ENCODE peak calls at places on chromosomes 6 and 20, in seven cellular contexts. M, A, W, K, F, N and J are unnamed samples.

GRCh38 chr20:53899351-53900167 is 170.8 kb downstream of the BCAS1 start:
- DNase-seq in N (peak), A (peak), F (peak), W (no peak), M (peak), K (peak), J (peak)

GRCh38 chr20:58553841-58554240 is 38.6 kb upstream of the APCDD1L start:
- DNase-seq in K (peak), W (no peak), N (no peak), F (no peak), A (no peak), M (peak), J (no peak)

GRCh38 chr20:12660918-12661317 is 347.9 kb upstream of the SPTLC3 start:
- DNase-seq in M (no peak), N (peak), K (no peak), F (no peak), W (no peak), A (no peak), J (no peak)

GRCh38 chr6:128597956-128598355 is 77.6 kb upstream of the PTPRK start:
- DNase-seq in N (no peak), M (peak), A (no peak), F (no peak), K (no peak), W (no peak), J (no peak)

GRCh38 chr6:90537027-90537426 is 49.8 kb downstream of the MAP3K7 start:
- DNase-seq in W (no peak), K (peak), F (no peak), N (no peak), A (no peak), M (peak), J (no peak)

GRCh38 chr20:56187791-56188190 is 60.7 kb upstream of the MC3R start:
- DNase-seq in K (no peak), A (no peak), M (no peak), W (no peak), N (peak), F (no peak), J (no peak)

GRCh38 chr6:11126876-11127275 is 15.4 kb upstream of the ERVFRD-1 start:
- DNase-seq in A (no peak), W (no peak), N (no peak), K (no peak), M (peak), F (no peak), J (no peak)

GRCh38 chr6:41200296-41200900 is 551 bp downstream of the TREML2 start:
- DNase-seq in N (no peak), W (peak), K (no peak), A (peak), F (peak), M (no peak), J (peak)

GRCh38 chr20:21102252-21102609 is 3.9 kb downstream of the LINC00237 start:
- DNase-seq in N (peak), F (no peak), M (no peak), A (peak), W (no peak), K (no peak), J (no peak)

GRCh38 chr6:31660224-31660997 is at the start of gene C6orf47:
- DNase-seq in W (peak), A (peak), F (peak), M (peak), K (peak), N (peak), J (peak)

GRCh38 chr6:23106951-23107350 is 537.6 kb downstream of the HDGFL1 start:
- DNase-seq in N (no peak), K (peak), W (no peak), M (peak), A (no peak), F (no peak), J (no peak)

GRCh38 chr6:92810913-92811312 is 608.4 kb downstream of the EPHA7 start:
- DNase-seq in K (no peak), W (no peak), F (peak), A (peak), M (peak), N (peak), J (no peak)
- TF ChIP-seq CTCF in K (peak), W (peak), F (peak), A (peak), M (peak), N (peak), J (no peak)

GRCh38 chr20:34302723-34303528 is at the start of gene AHCY:
- DNase-seq in W (peak), M (peak), K (peak), A (peak), F (peak), N (peak), J (peak)
- TF ChIP-seq CTCF in W (no peak), M (no peak), K (no peak), A (no peak), F (peak), N (no peak), J (peak)

GRCh38 chr6:398558-399078 is 7.1 kb downstream of the IRF4 start:
- DNase-seq in N (no peak), W (no peak), M (no peak), F (no peak), A (peak), K (no peak), J (no peak)

GRCh38 chr6:401994-402640 is 10.6 kb downstream of the IRF4 start:
- DNase-seq in K (no peak), N (no peak), M (no peak), W (peak), A (peak), F (no peak), J (no peak)

GRCh38 chr6:399785-400517 is 8.4 kb downstream of the IRF4 start:
- DNase-seq in F (no peak), M (no peak), K (no peak), N (no peak), A (peak), W (no peak), J (no peak)

GRCh38 chr6:401239-401993 is 9.9 kb downstream of the IRF4 start:
- DNase-seq in N (no peak), M (no peak), F (no peak), A (peak), K (no peak), W (no peak), J (no peak)

DNA sequence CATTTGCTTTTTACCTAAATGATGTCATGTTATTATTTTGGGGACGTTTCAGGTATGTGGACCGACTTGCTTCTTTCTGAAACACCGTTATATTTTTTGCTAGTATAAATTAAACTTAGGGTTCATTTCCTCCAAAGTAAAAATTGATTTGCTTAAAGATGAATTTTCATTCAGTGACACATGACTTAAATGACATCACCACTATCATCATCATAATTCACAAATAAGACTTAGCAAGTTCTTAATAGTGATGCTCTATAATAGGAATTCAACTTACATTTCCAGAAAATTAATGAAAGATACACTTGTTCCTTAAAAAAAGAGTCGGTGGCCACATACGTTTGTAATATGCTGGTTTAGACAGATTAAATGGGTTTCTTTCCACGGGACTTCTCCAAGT is 9.3 kb downstream of the IRF4 start:
- DNase-seq in A (no peak), K (no peak), W (no peak), F (no peak), M (no peak), N (no peak), J (no peak)
- TF ChIP-seq CTCF in A (no peak), K (no peak), W (no peak), F (no peak), M (no peak), N (no peak), J (no peak)

GRCh38 chr6:156686940-156687874 is 90.0 kb upstream of the ARID1B start:
- DNase-seq in A (peak), N (peak), K (peak), W (peak), F (peak), M (peak), J (peak)
- TF ChIP-seq CTCF in A (no peak), N (no peak), K (peak), W (no peak), F (no peak), M (no peak), J (no peak)

DNA sequence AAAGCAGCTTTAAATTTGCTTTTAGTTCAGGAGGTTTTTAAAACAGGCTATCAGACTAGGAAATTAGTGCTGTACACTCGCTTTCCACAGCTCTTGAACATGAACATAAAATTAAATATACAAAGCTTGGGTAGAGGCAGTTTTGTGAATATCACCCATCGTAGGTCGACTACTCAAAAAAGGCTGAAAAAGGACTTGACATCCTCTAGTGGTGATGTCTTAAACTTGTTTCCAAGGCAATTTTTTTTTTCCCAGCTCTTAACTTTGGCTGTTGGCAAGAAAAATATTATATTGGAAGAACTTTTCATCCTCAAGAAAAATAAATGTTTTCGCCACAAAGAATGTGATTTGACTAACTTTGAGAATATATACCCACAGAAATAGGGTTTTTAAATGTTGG is 2.9 kb downstream of the MAP7 start:
- DNase-seq in M (peak), F (no peak), A (peak), W (no peak), K (peak), N (peak), J (no peak)
- TF ChIP-seq CTCF in M (peak), F (peak), A (peak), W (peak), K (peak), N (peak), J (no peak)

DNA sequence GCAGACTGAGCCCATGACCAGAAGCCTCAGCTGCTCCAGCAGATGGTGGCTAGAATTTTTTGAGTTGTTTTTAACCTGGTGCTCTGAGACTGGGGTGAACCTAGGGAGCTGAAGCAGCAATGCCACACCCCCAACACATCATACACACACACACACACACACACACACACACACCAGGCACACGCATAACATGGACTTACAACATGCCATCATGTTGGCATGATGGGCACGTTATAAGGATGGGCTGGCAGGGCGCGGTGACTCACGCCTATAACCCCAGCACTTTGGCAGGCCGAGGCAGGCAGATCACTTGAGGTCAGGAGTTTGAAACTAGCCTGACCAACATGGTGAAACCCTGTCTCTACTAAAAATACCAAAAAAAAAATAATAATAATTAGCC is 103.2 kb downstream of the QRSL1 start:
- DNase-seq in N (no peak), A (no peak), M (no peak), K (no peak), W (no peak), F (no peak), J (no peak)
- TF ChIP-seq CTCF in N (no peak), A (no peak), M (no peak), K (no peak), W (no peak), F (no peak), J (no peak)